ENCODE peak calls at places on chromosomes 1 and 21, in six cellular contexts. E is activated gamma-delta T cell treated with anti-CD3 and anti-CD28 coated beads, Interleukin-2, amount 50 U/mL, for 16 hours; O is endothelial cell; A is thoracic aorta; R is AG10803; K is fibroblast of lung. P is an unnamed sample.
A peak's percentile ranks its signal among the peaks of the same experiment; 100 is the strongest.

GRCh38 chr1:40078512-40079333 is 18.3 kb downstream of the PPT1 start:
- DNase-seq in E (peak; percentile 24), O (peak; percentile 76), A (no peak), R (peak; percentile 49), K (peak; percentile 44), P (no peak)

GRCh38 chr1:116661633-116662032 is 5.9 kb downstream of the IGSF3 start:
- DNase-seq in E (no peak), O (no peak), A (no peak), R (no peak), K (no peak), P (no peak)

GRCh38 chr1:99969260-99969728 is 502 bp upstream of the SLC35A3 start:
- DNase-seq in E (no peak), O (no peak), A (no peak), R (no peak), K (no peak), P (no peak)

GRCh38 chr21:45319461-45320211 is 31.9 kb upstream of the POFUT2 start:
- DNase-seq in E (no peak), O (no peak), A (peak; percentile 59), R (peak; percentile 57), K (peak; percentile 76), P (no peak)

GRCh38 chr1:31760901-31761470 is 3.2 kb downstream of the ADGRB2 start:
- DNase-seq in E (peak; percentile 47), O (peak; percentile 64), A (peak; percentile 33), R (peak; percentile 65), K (peak; percentile 63), P (peak; percentile 74)

GRCh38 chr1:17858027-17858426 is 102.9 kb downstream of the ACTL8 start:
- DNase-seq in E (no peak), O (no peak), A (no peak), R (peak; percentile 23), K (peak; percentile 53), P (no peak)

GRCh38 chr1:43975249-43975961 is 645 bp downstream of the ATP6V0B start:
- DNase-seq in E (no peak), O (no peak), A (no peak), R (peak; percentile 17), K (peak; percentile 14), P (no peak)

GRCh38 chr21:38954450-38955059 is 148.8 kb downstream of the ETS2 start:
- DNase-seq in E (no peak), O (no peak), A (no peak), R (no peak), K (no peak), P (no peak)

GRCh38 chr1:163959622-163960021 is 599.4 kb upstream of the PBX1 start:
- DNase-seq in E (no peak), O (no peak), A (no peak), R (no peak), K (no peak), P (no peak)

GRCh38 chr1:185401019-185401418 is 84.0 kb upstream of the IVNS1ABP start:
- DNase-seq in E (no peak), O (no peak), A (no peak), R (peak; percentile 22), K (peak; percentile 83), P (no peak)

GRCh38 chr1:184574588-184574987 is 180.1 kb downstream of the EDEM3 start:
- DNase-seq in E (no peak), O (no peak), A (no peak), R (no peak), K (no peak), P (no peak)

GRCh38 chr1:35001743-35002142 is 16.6 kb upstream of the TMEM35B start:
- DNase-seq in E (no peak), O (no peak), A (no peak), R (peak; percentile 61), K (peak; percentile 81), P (no peak)

GRCh38 chr1:34844252-34844634 is 15.3 kb downstream of the SMIM12 start:
- DNase-seq in E (no peak), O (peak; percentile 60), A (no peak), R (no peak), K (no peak), P (no peak)

GRCh38 chr1:233157245-233157644 is 138.3 kb downstream of the PCNX2 start:
- DNase-seq in E (no peak), O (no peak), A (no peak), R (no peak), K (no peak), P (no peak)

GRCh38 chr1:14263207-14263606 is 335.3 kb upstream of the KAZN start:
- DNase-seq in E (no peak), O (no peak), A (no peak), R (no peak), K (no peak), P (no peak)

GRCh38 chr1:167404908-167405307 is 113.4 kb downstream of the CD247 start:
- DNase-seq in E (no peak), O (no peak), A (no peak), R (no peak), K (no peak), P (no peak)

GRCh38 chr1:17053685-17054410 is at the start of gene SDHB:
- DNase-seq in E (peak; percentile 97), O (peak; percentile 99), A (peak; percentile 94), R (peak; percentile 97), K (peak; percentile 96), P (peak; percentile 99)

GRCh38 chr21:42455196-42455595 is 40.8 kb downstream of the RSPH1 start:
- DNase-seq in E (no peak), O (no peak), A (no peak), R (no peak), K (no peak), P (peak; percentile 35)

GRCh38 chr1:19463204-19463803 is 22.0 kb downstream of the CAPZB start:
- DNase-seq in E (no peak), O (no peak), A (no peak), R (no peak), K (no peak), P (peak; percentile 66)

GRCh38 chr1:175206687-175207086 is 14.1 kb upstream of the KIAA0040 start:
- DNase-seq in E (no peak), O (no peak), A (no peak), R (no peak), K (no peak), P (no peak)

GRCh38 chr1:93690921-93691789 is 9.5 kb upstream of the BCAR3 start:
- DNase-seq in E (no peak), O (no peak), A (no peak), R (no peak), K (no peak), P (no peak)

GRCh38 chr1:15538750-15539149 is 12.1 kb downstream of the DNAJC16 start:
- DNase-seq in E (no peak), O (no peak), A (no peak), R (no peak), K (no peak), P (no peak)

GRCh38 chr1:228341814-228342626 is 64.6 kb downstream of the TRIM11 start:
- DNase-seq in E (no peak), O (no peak), A (no peak), R (no peak), K (no peak), P (peak; percentile 49)

GRCh38 chr1:10160173-10160572 is 50.2 kb upstream of the KIF1B start:
- DNase-seq in E (no peak), O (no peak), A (no peak), R (no peak), K (no peak), P (no peak)

GRCh38 chr1:241532173-241532553 is at the start of gene KMO:
- DNase-seq in E (no peak), O (no peak), A (no peak), R (no peak), K (peak; percentile 11), P (no peak)

GRCh38 chr1:209770636-209771415 is 13.5 kb downstream of the C1orf74 start:
- DNase-seq in E (no peak), O (no peak), A (no peak), R (no peak), K (no peak), P (no peak)

P was measured in natural killer cell treated with Interleukin-12 subunit alpha and Interleukin-12 subunit beta and Interleukin-15 and Interleukin-18, amount 100 ng/mL, for 72 hours.